ENCODE peak calls at places on chromosomes 4 and X, in nine cellular contexts. J is heart left ventricle; X is testis; Q is uterus; D is left ventricle myocardium inferior; N is CD8-positive, alpha-beta memory T cell; B is fibroblast of lung; A is cardiac muscle cell; L is small intestine. Y is an unnamed sample.

GRCh38 chrX:155086202-155086840 is 15.0 kb downstream of the BRCC3 start:
- DNase-seq in J (no peak), X (peak; percentile 39), Q (no peak), D (no peak), N (peak; percentile 24), B (peak; percentile 39), A (peak; percentile 44), L (peak; percentile 8), Y (no peak)

GRCh38 chrX:2578864-2579263 is 78.1 kb upstream of the DHRSX start:
- DNase-seq in J (no peak), X (no peak), Q (no peak), D (no peak), N (no peak), B (no peak), A (no peak), L (no peak), Y (no peak)

GRCh38 chrX:13906103-13906502 is 89.2 kb upstream of the GPM6B start:
- DNase-seq in J (no peak), X (peak; percentile 46), Q (no peak), D (no peak), N (no peak), B (peak; percentile 39), A (peak; percentile 67), L (no peak), Y (no peak)

GRCh38 chr4:188147776-188148175 is 8.5 kb downstream of the TRIML1 start:
- DNase-seq in J (no peak), X (no peak), Q (no peak), D (no peak), N (no peak), B (no peak), A (no peak), L (no peak), Y (no peak)

GRCh38 chr4:83128235-83128929 is 13.9 kb upstream of the PLAC8 start:
- DNase-seq in J (no peak), X (no peak), Q (no peak), D (no peak), N (no peak), B (peak; percentile 85), A (peak; percentile 91), L (peak; percentile 37), Y (no peak)

GRCh38 chrX:130716822-130717405 is 186.1 kb downstream of the ENOX2 start:
- DNase-seq in J (no peak), X (no peak), Q (no peak), D (no peak), N (no peak), B (no peak), A (peak; percentile 59), L (peak; percentile 8), Y (no peak)

GRCh38 chrX:108072746-108073145 is 18.6 kb downstream of the PSMD10 start:
- DNase-seq in J (no peak), X (no peak), Q (no peak), D (no peak), N (no peak), B (peak; percentile 17), A (no peak), L (no peak), Y (no peak)

GRCh38 chr4:168618577-168619265 is 121.9 kb downstream of the PALLD start:
- DNase-seq in J (no peak), X (no peak), Q (no peak), D (no peak), N (no peak), B (peak; percentile 42), A (no peak), L (no peak), Y (no peak)

GRCh38 chr4:80922951-80923350 is 107.6 kb upstream of the BMP3 start:
- DNase-seq in J (no peak), X (no peak), Q (no peak), D (no peak), N (no peak), B (no peak), A (no peak), L (no peak), Y (no peak)

GRCh38 chr4:163582688-163583087 is 88.2 kb downstream of the TMA16 start:
- DNase-seq in J (no peak), X (no peak), Q (no peak), D (no peak), N (no peak), B (no peak), A (no peak), L (no peak), Y (no peak)

GRCh38 chr4:164383187-164384181 is 370.4 kb upstream of the SMIM31 start:
- DNase-seq in J (peak; percentile 35), X (peak; percentile 51), Q (peak; percentile 52), D (no peak), N (no peak), B (peak; percentile 68), A (no peak), L (no peak), Y (peak; percentile 10)

GRCh38 chr4:113692809-113693411 is 68.6 kb downstream of the CAMK2D start:
- DNase-seq in J (no peak), X (no peak), Q (no peak), D (no peak), N (no peak), B (no peak), A (no peak), L (peak; percentile 25), Y (no peak)

GRCh38 chr4:20543131-20543530 is 157.1 kb upstream of the PACRGL start:
- DNase-seq in J (no peak), X (no peak), Q (no peak), D (no peak), N (no peak), B (no peak), A (no peak), L (no peak), Y (no peak)

DNA sequence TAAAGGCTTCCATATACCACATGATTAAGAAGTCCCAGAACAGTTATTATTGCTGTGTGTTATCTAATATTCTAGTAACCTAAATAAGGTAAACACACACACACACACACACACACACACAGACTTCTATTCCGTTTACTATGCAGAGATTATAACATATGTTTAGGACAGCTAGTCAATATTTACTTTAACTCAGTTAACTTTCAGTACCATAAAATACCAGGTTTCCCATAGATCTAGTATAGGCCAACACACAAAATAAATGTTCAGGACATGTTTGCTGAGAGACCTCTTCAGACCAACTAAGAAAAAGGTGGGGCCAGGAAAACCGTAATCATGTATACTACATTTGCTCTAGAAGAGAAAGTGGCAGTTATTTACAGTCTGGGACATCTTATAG is 365.5 kb downstream of the KLHL13 start:
- DNase-seq in J (no peak), X (no peak), Q (no peak), D (no peak), N (no peak), B (no peak), A (no peak), L (no peak), Y (no peak)
- H3K36me3 ChIP-seq in J (no peaks in the 10 kb centered on the region), X (no peaks in the 10 kb centered on the region), Q (no peaks in the 10 kb centered on the region), D (no peaks in the 10 kb centered on the region), N (no peaks in the 10 kb centered on the region), B (no peaks in the 10 kb centered on the region), A (no peaks in the 10 kb centered on the region), L (no peaks in the 10 kb centered on the region), Y (no peaks in the 10 kb centered on the region)

GRCh38 chr4:14092741-14093140 is 465.2 kb upstream of the BOD1L1 start:
- DNase-seq in J (no peak), X (no peak), Q (no peak), D (no peak), N (no peak), B (no peak), A (no peak), L (no peak), Y (no peak)

GRCh38 chr4:14087459-14087858 is 459.9 kb upstream of the BOD1L1 start:
- DNase-seq in J (no peak), X (no peak), Q (no peak), D (no peak), N (no peak), B (no peak), A (no peak), L (no peak), Y (no peak)

GRCh38 chr4:14095881-14096280 is 468.4 kb upstream of the BOD1L1 start:
- DNase-seq in J (no peak), X (no peak), Q (no peak), D (no peak), N (no peak), B (no peak), A (peak; percentile 24), L (no peak), Y (no peak)

GRCh38 chr4:14096406-14096965 is 469.0 kb upstream of the BOD1L1 start:
- DNase-seq in J (no peak), X (no peak), Q (no peak), D (no peak), N (no peak), B (no peak), A (peak; percentile 53), L (no peak), Y (no peak)

GRCh38 chr4:14091966-14092365 is 464.4 kb upstream of the BOD1L1 start:
- DNase-seq in J (no peak), X (no peak), Q (no peak), D (no peak), N (no peak), B (peak; percentile 16), A (no peak), L (no peak), Y (no peak)
- H3K27ac ChIP-seq in J (no peak overlapping the region), X (no peak overlapping the region), Q (no peak overlapping the region), D (no peak overlapping the region), N (no peak overlapping the region), B (no peak overlapping the region), A (no peak overlapping the region), L (no peak overlapping the region), Y (no peak overlapping the region)

GRCh38 chr4:94500696-94501095 is 49.0 kb downstream of the PDLIM5 start:
- DNase-seq in J (peak; percentile 63), X (no peak), Q (peak; percentile 45), D (peak; percentile 35), N (no peak), B (no peak), A (peak; percentile 53), L (no peak), Y (peak; percentile 57)

GRCh38 chr4:94497690-94498089 is 45.9 kb downstream of the PDLIM5 start:
- DNase-seq in J (no peak), X (no peak), Q (no peak), D (no peak), N (no peak), B (no peak), A (no peak), L (no peak), Y (no peak)

DNA sequence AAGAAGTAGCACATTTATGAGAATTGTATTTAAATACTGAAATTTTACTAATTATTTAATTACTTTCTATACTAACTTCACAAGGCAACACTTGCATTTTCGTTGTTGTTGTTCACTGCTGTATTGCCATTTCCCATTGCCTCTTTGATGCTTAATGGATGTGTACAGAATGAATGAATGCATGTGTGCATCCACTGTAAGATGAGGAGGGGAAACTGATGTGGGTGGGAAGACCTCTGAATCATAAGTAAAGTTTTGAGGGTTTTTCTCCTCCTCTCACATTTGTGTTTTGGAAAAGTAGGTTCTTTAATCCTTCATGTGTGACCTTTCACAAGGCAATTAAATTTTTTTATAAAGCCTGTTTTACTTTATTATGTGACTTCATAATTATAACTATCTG is 46.8 kb downstream of the PDLIM5 start:
- DNase-seq in J (no peak), X (no peak), Q (no peak), D (no peak), N (no peak), B (no peak), A (no peak), L (no peak), Y (no peak)
- H3K4me1 ChIP-seq in J (peaks cover 43% of the 10 kb centered on the region), X (no peaks in the 10 kb centered on the region), Q (no peaks in the 10 kb centered on the region), D (peaks cover 90% of the 10 kb centered on the region), N (no peaks in the 10 kb centered on the region), B (no peaks in the 10 kb centered on the region), A (peaks cover 32% of the 10 kb centered on the region), L (no peaks in the 10 kb centered on the region), Y (peaks cover 69% of the 10 kb centered on the region)

GRCh38 chr4:7814451-7814850 is 125.2 kb downstream of the AFAP1 start:
- DNase-seq in J (no peak), X (no peak), Q (no peak), D (no peak), N (no peak), B (no peak), A (no peak), L (no peak), Y (no peak)
- H3K36me3 ChIP-seq in J (peaks cover 3% of the 10 kb centered on the region), X (no peaks in the 10 kb centered on the region), Q (no peaks in the 10 kb centered on the region), D (peaks cover 24% of the 10 kb centered on the region), N (peaks cover 8% of the 10 kb centered on the region), B (peaks cover 16% of the 10 kb centered on the region), A (peaks cover 19% of the 10 kb centered on the region), L (peaks cover 4% of the 10 kb centered on the region), Y (peaks cover 40% of the 10 kb centered on the region)

Y was measured in heart right ventricle.